ENCODE peak calls at places on chromosomes 12 and 14, in nine cellular contexts. One of them, this sample, is unnamed.

GRCh38 chr12:31008961-31009840 is 64.5 kb upstream of the DDX11 start:
- DNase-seq in activated CD8-positive, alpha-beta memory T cell treated with anti-CD3 and anti-CD28 coated beads, Interleukin-2, amount 50 U/mL, for 4 hours: no peak
- DNase-seq in T-helper 2 cell: no peak
- DNase-seq in NCI-H1092 treated with DMSO at 0.1 percent for 48 hours: no peak
- DNase-seq in GM20000: no peak
- DNase-seq in smooth muscle cell of the brain vasculature: no peak
- DNase-seq in naive thymus-derived CD8-positive, alpha-beta T cell: no peak
- DNase-seq in CD4-positive, CD25-positive, alpha-beta regulatory T cell: no peak
- DNase-seq in NCI-H748 treated with DMSO at 0.1 percent for 48 hours: no peak
- DNase-seq in this sample: no peak

GRCh38 chr12:16435875-16436554 is 88.6 kb downstream of the MGST1 start:
- DNase-seq in CD4-positive, CD25-positive, alpha-beta regulatory T cell: no peak
- DNase-seq in GM20000: no peak
- DNase-seq in T-helper 2 cell: no peak
- DNase-seq in NCI-H1092 treated with DMSO at 0.1 percent for 48 hours: no peak
- DNase-seq in naive thymus-derived CD8-positive, alpha-beta T cell: no peak
- DNase-seq in smooth muscle cell of the brain vasculature: no peak
- DNase-seq in NCI-H748 treated with DMSO at 0.1 percent for 48 hours: no peak
- DNase-seq in activated CD8-positive, alpha-beta memory T cell treated with anti-CD3 and anti-CD28 coated beads, Interleukin-2, amount 50 U/mL, for 4 hours: no peak
- DNase-seq in this sample: no peak

GRCh38 chr12:28759334-28759733 is 389.7 kb upstream of the FAR2 start:
- DNase-seq in naive thymus-derived CD8-positive, alpha-beta T cell: no peak
- DNase-seq in GM20000: no peak
- DNase-seq in CD4-positive, CD25-positive, alpha-beta regulatory T cell: no peak
- DNase-seq in NCI-H748 treated with DMSO at 0.1 percent for 48 hours: no peak
- DNase-seq in smooth muscle cell of the brain vasculature: no peak
- DNase-seq in activated CD8-positive, alpha-beta memory T cell treated with anti-CD3 and anti-CD28 coated beads, Interleukin-2, amount 50 U/mL, for 4 hours: no peak
- DNase-seq in NCI-H1092 treated with DMSO at 0.1 percent for 48 hours: no peak
- DNase-seq in T-helper 2 cell: no peak
- DNase-seq in this sample: peak

GRCh38 chr12:102421801-102422583 is 58.4 kb downstream of the IGF1 start:
- DNase-seq in CD4-positive, CD25-positive, alpha-beta regulatory T cell: peak
- DNase-seq in NCI-H1092 treated with DMSO at 0.1 percent for 48 hours: no peak
- DNase-seq in naive thymus-derived CD8-positive, alpha-beta T cell: no peak
- DNase-seq in GM20000: no peak
- DNase-seq in smooth muscle cell of the brain vasculature: no peak
- DNase-seq in NCI-H748 treated with DMSO at 0.1 percent for 48 hours: no peak
- DNase-seq in activated CD8-positive, alpha-beta memory T cell treated with anti-CD3 and anti-CD28 coated beads, Interleukin-2, amount 50 U/mL, for 4 hours: no peak
- DNase-seq in T-helper 2 cell: no peak
- DNase-seq in this sample: no peak

GRCh38 chr14:46322730-46323425 is 328.7 kb downstream of the RPL10L start:
- DNase-seq in smooth muscle cell of the brain vasculature: no peak
- DNase-seq in T-helper 2 cell: no peak
- DNase-seq in naive thymus-derived CD8-positive, alpha-beta T cell: no peak
- DNase-seq in activated CD8-positive, alpha-beta memory T cell treated with anti-CD3 and anti-CD28 coated beads, Interleukin-2, amount 50 U/mL, for 4 hours: no peak
- DNase-seq in GM20000: no peak
- DNase-seq in CD4-positive, CD25-positive, alpha-beta regulatory T cell: no peak
- DNase-seq in NCI-H748 treated with DMSO at 0.1 percent for 48 hours: no peak
- DNase-seq in NCI-H1092 treated with DMSO at 0.1 percent for 48 hours: no peak
- DNase-seq in this sample: no peak

GRCh38 chr14:93751946-93752660 is 36.2 kb downstream of the PRIMA1 start:
- DNase-seq in CD4-positive, CD25-positive, alpha-beta regulatory T cell: no peak
- DNase-seq in smooth muscle cell of the brain vasculature: no peak
- DNase-seq in NCI-H748 treated with DMSO at 0.1 percent for 48 hours: no peak
- DNase-seq in naive thymus-derived CD8-positive, alpha-beta T cell: no peak
- DNase-seq in activated CD8-positive, alpha-beta memory T cell treated with anti-CD3 and anti-CD28 coated beads, Interleukin-2, amount 50 U/mL, for 4 hours: no peak
- DNase-seq in T-helper 2 cell: no peak
- DNase-seq in NCI-H1092 treated with DMSO at 0.1 percent for 48 hours: no peak
- DNase-seq in GM20000: no peak
- DNase-seq in this sample: no peak

GRCh38 chr14:95466506-95466905 is 49.9 kb downstream of the SYNE3 start:
- DNase-seq in naive thymus-derived CD8-positive, alpha-beta T cell: no peak
- DNase-seq in smooth muscle cell of the brain vasculature: no peak
- DNase-seq in activated CD8-positive, alpha-beta memory T cell treated with anti-CD3 and anti-CD28 coated beads, Interleukin-2, amount 50 U/mL, for 4 hours: no peak
- DNase-seq in CD4-positive, CD25-positive, alpha-beta regulatory T cell: no peak
- DNase-seq in T-helper 2 cell: no peak
- DNase-seq in NCI-H1092 treated with DMSO at 0.1 percent for 48 hours: no peak
- DNase-seq in GM20000: no peak
- DNase-seq in NCI-H748 treated with DMSO at 0.1 percent for 48 hours: no peak
- DNase-seq in this sample: no peak

GRCh38 chr14:39182770-39183684 is 8.0 kb downstream of the PNN start:
- DNase-seq in naive thymus-derived CD8-positive, alpha-beta T cell: no peak
- DNase-seq in NCI-H748 treated with DMSO at 0.1 percent for 48 hours: no peak
- DNase-seq in activated CD8-positive, alpha-beta memory T cell treated with anti-CD3 and anti-CD28 coated beads, Interleukin-2, amount 50 U/mL, for 4 hours: no peak
- DNase-seq in smooth muscle cell of the brain vasculature: no peak
- DNase-seq in T-helper 2 cell: no peak
- DNase-seq in NCI-H1092 treated with DMSO at 0.1 percent for 48 hours: no peak
- DNase-seq in GM20000: no peak
- DNase-seq in CD4-positive, CD25-positive, alpha-beta regulatory T cell: no peak
- DNase-seq in this sample: no peak

GRCh38 chr14:56102901-56103409 is 15.3 kb upstream of the PELI2 start:
- DNase-seq in GM20000: no peak
- DNase-seq in naive thymus-derived CD8-positive, alpha-beta T cell: no peak
- DNase-seq in NCI-H1092 treated with DMSO at 0.1 percent for 48 hours: no peak
- DNase-seq in T-helper 2 cell: no peak
- DNase-seq in smooth muscle cell of the brain vasculature: no peak
- DNase-seq in NCI-H748 treated with DMSO at 0.1 percent for 48 hours: no peak
- DNase-seq in CD4-positive, CD25-positive, alpha-beta regulatory T cell: no peak
- DNase-seq in activated CD8-positive, alpha-beta memory T cell treated with anti-CD3 and anti-CD28 coated beads, Interleukin-2, amount 50 U/mL, for 4 hours: no peak
- DNase-seq in this sample: peak

This sample was measured in AG10803.